ENCODE peak calls at places on chromosomes 1 and 21, in nine cellular contexts. O is endodermal cell; V is colonic mucosa; E is K562; M is OCI-LY7; Y is right lobe of liver; I is naive thymus-derived CD4-positive, alpha-beta T cell; C is PC-3; R is breast epithelium. N is an unnamed sample. For H3K4me1, the result is how much of the 10 kb centered on the place peaks cover.

GRCh38 chr1:47226121-47226977 is 5.7 kb downstream of the TAL1 start:
- DNase-seq in V (no peak), O (peak), I (no peak), R (no peak), Y (no peak), M (no peak), C (no peak), E (no peak), N (no peak)

GRCh38 chr1:67832737-67833594 is at the start of gene GNG12:
- DNase-seq in O (peak), V (peak), M (no peak), I (no peak), E (peak), R (peak), C (peak), Y (peak), N (peak)

GRCh38 chr1:53606197-53607095 is 132.5 kb downstream of the GLIS1 start:
- DNase-seq in V (no peak), C (no peak), R (no peak), Y (no peak), I (no peak), E (no peak), M (no peak), O (peak), N (no peak)

GRCh38 chr1:156814571-156815260 is 1.9 kb downstream of the SH2D2A start:
- DNase-seq in E (no peak), I (no peak), Y (no peak), R (no peak), M (no peak), V (no peak), C (peak), O (no peak), N (no peak)

GRCh38 chr1:99659755-99660210 is 13.9 kb downstream of the PALMD start:
- DNase-seq in C (peak), E (no peak), M (no peak), Y (no peak), I (no peak), O (no peak), R (peak), V (no peak), N (no peak)

GRCh38 chr1:159000627-159001026 is 9.1 kb upstream of the IFI16 start:
- DNase-seq in Y (peak), E (no peak), M (no peak), O (peak), R (peak), C (peak), V (peak), I (no peak), N (peak)

GRCh38 chr1:46284597-46285564 is 18.5 kb downstream of the LRRC41 start:
- DNase-seq in C (no peak), O (no peak), R (no peak), E (no peak), V (no peak), M (no peak), Y (no peak), I (no peak), N (no peak)

GRCh38 chr1:6419397-6419802 is 319 bp downstream of the HES2 start:
- DNase-seq in O (peak), V (no peak), C (no peak), Y (no peak), M (no peak), I (no peak), R (no peak), E (no peak), N (no peak)

GRCh38 chr1:6358757-6359567 is 34.6 kb downstream of the ACOT7 start:
- DNase-seq in O (no peak), I (peak), M (peak), C (no peak), R (no peak), V (peak), E (peak), Y (no peak), N (peak)

GRCh38 chr1:2446394-2446793 is 29.7 kb upstream of the PLCH2 start:
- DNase-seq in M (no peak), Y (no peak), V (no peak), O (no peak), C (no peak), I (no peak), E (no peak), R (no peak), N (no peak)

GRCh38 chr1:166164995-166165660 is 1.7 kb downstream of the FAM78B start:
- DNase-seq in C (no peak), R (no peak), I (no peak), M (peak), V (peak), O (peak), Y (peak), E (peak), N (peak)

GRCh38 chr1:225424562-225425210 is 3.2 kb downstream of the LBR start:
- DNase-seq in E (no peak), I (no peak), O (peak), V (no peak), Y (no peak), R (no peak), M (no peak), C (peak), N (peak)
- H3K27ac ChIP-seq in E (peak), I (peak), O (no peak), V (peak), Y (no peak), R (no peak), M (no peak), C (no peak), N (no peak)

GRCh38 chr1:9594471-9595155 is 5.9 kb downstream of the TMEM201 start:
- DNase-seq in O (no peak), Y (peak), E (no peak), M (no peak), C (no peak), I (no peak), R (no peak), V (no peak), N (no peak)
- H3K4me1 ChIP-seq in O (under half), Y (under half), E (under half), M (under half), C (under half), I (under half), R (under half), V (under half), N (under half)

DNA sequence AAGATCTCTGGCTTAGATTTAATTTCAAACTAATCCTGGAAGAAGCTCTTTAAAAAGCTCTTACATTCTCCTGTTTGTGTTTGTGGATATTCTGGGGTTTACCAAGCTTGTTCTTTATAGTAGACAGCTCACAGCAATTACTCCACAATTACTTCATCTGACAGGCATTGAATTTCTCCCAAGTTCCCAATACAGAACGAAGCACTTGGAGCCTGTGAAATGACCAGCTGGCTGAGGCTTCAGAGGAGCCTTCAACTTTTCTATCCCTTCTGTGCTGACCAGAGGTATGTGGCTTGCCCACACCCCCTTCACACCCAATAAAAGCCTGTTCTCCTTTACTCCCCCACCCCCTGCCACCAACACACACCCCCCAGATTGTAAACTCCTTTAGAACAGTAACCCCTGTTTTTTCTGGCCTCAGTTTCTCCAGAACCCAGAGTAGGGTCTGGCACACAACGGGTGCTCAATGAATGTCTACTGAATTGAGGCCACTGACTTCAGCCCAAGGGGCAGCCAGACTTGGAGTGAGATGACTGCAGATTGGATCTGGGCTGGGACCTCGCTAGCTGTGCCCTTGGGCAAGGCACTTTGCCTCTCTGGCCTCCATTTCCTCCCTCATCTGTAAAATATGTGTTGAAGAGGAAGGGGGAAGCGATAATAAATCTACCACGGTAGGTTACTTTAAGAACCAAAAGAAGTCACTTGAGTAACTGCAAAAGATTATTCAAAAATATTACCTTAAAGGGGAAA is 744 bp upstream of the GRHL3 start:
- DNase-seq in E (no peak), M (no peak), O (no peak), C (no peak), Y (no peak), R (no peak), I (no peak), V (no peak), N (peak)
- H3K27ac ChIP-seq in E (no peak), M (no peak), O (no peak), C (no peak), Y (no peak), R (peak), I (no peak), V (no peak), N (no peak)

GRCh38 chr1:151581946-151582345 is 29.9 kb upstream of the SNX27 start:
- DNase-seq in O (no peak), E (no peak), I (no peak), V (no peak), M (no peak), C (no peak), Y (no peak), R (no peak), N (no peak)
- H3K4me1 ChIP-seq in O (under half), E (under half), I (under half), V (under half), M (under half), C (under half), Y (under half), R (under half), N (under half)

DNA sequence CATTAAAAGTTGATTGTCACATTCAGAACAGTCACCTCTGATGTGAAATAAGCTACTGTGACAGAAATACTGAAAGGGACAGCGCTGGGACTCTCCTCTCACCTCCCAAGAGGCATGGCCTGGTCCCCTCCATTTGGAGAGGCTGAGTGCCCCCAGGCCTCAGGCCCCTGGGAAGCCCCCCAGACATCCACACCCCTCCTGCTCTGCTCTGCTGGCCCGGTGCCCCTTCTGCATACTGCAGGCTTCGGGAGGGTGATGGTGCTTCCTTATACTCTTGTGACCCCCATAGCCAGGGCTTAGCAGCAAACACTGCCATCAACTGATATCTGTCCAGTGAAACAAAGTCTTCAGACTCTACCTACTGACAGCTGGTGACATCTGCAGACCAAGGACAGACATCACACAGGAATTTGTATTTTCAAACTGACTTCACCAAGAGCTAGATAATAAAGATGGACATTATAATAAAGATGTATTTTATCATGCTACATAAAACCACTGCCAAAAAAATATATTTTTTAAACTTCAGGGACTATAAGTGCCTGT is 36.9 kb downstream of the C2CD2 start:
- DNase-seq in O (no peak), R (no peak), E (no peak), Y (no peak), V (no peak), C (no peak), M (peak), I (no peak), N (no peak)
- H3K27ac ChIP-seq in O (no peak), R (no peak), E (no peak), Y (no peak), V (no peak), C (no peak), M (no peak), I (no peak), N (no peak)

GRCh38 chr21:34076835-34077234 is 3.5 kb downstream of the MRPS6 start:
- DNase-seq in O (no peak), R (no peak), V (no peak), M (no peak), I (no peak), Y (no peak), E (no peak), C (no peak), N (no peak)

GRCh38 chr21:34075099-34075425 is 1.7 kb downstream of the MRPS6 start:
- DNase-seq in C (no peak), V (no peak), R (no peak), E (no peak), M (no peak), O (no peak), Y (no peak), I (no peak), N (no peak)

GRCh38 chr21:34074283-34075098 is 1.1 kb downstream of the MRPS6 start:
- DNase-seq in E (no peak), R (no peak), Y (no peak), V (peak), O (peak), C (peak), M (peak), I (peak), N (peak)

GRCh38 chr21:34073749-34074282 is 438 bp downstream of the MRPS6 start:
- DNase-seq in C (peak), V (peak), R (no peak), M (peak), Y (peak), E (peak), O (peak), I (no peak), N (no peak)

GRCh38 chr21:34075760-34076159 is 2.4 kb downstream of the MRPS6 start:
- DNase-seq in E (no peak), C (no peak), V (no peak), I (no peak), M (no peak), Y (no peak), O (no peak), R (no peak), N (no peak)
- H3K4me1 ChIP-seq in E (under half), C (half or more), V (under half), I (half or more), M (under half), Y (under half), O (under half), R (under half), N (under half)

DNA sequence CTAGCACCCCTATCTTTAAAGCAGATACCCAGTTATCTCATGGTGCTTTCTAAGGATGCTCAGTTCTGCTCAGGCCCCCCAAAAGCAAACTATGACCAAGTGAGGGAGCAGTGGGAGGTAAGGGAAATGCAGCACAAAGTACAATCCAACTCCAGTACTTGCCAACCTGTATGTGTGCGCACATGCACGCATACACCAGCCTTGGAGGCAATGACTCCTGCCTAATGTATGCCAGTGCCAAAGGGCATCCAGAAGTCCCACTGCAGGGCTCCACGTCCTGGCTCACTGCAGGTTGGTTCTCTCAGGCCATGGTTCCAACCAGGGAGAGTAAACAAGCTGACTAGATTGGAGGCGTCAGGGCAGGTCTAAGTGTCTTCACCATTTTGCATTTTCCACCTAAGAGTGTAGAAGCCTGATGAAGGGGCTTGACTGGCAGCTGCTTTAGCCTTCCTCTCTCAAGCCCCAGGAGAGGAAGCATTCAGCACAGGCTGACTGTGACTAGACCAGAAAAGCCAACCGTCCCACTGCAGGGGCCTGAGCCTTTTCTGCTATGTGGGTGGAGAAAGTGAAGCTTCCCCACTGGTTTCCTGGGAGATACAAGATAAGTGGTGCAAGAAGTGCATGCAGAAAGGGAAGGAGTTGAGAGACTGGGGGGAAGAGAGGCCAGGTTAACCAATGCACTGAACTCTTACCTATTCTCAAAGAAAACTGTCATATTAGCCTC is 7.7 kb downstream of the AMIGO1 start:
- DNase-seq in E (no peak), V (no peak), C (no peak), O (no peak), I (no peak), M (no peak), Y (no peak), R (no peak), N (no peak)
- H3K27ac ChIP-seq in E (no peak), V (no peak), C (no peak), O (no peak), I (peak), M (no peak), Y (no peak), R (no peak), N (no peak)

GRCh38 chr1:38330799-38331198 is 284.2 kb upstream of the POU3F1 start:
- DNase-seq in R (no peak), Y (no peak), I (no peak), M (no peak), C (no peak), V (no peak), O (no peak), E (no peak), N (no peak)

GRCh38 chr1:38327559-38327973 is 281.0 kb upstream of the POU3F1 start:
- DNase-seq in E (no peak), Y (no peak), O (no peak), C (no peak), M (no peak), R (no peak), I (no peak), V (no peak), N (no peak)

GRCh38 chr1:38326135-38326534 is 279.5 kb upstream of the POU3F1 start:
- DNase-seq in V (no peak), C (no peak), I (no peak), E (no peak), M (no peak), R (no peak), Y (no peak), O (no peak), N (no peak)

GRCh38 chr1:38329644-38330043 is 283.1 kb upstream of the POU3F1 start:
- DNase-seq in Y (no peak), I (no peak), C (no peak), R (no peak), M (no peak), O (no peak), V (no peak), E (no peak), N (no peak)

GRCh38 chr1:38328278-38329035 is 281.9 kb upstream of the POU3F1 start:
- DNase-seq in C (no peak), R (no peak), V (no peak), I (no peak), O (no peak), Y (no peak), E (no peak), M (no peak), N (no peak)
- H3K4me1 ChIP-seq in C (under half), R (under half), V (under half), I (under half), O (under half), Y (under half), E (under half), M (under half), N (under half)

GRCh38 chr1:109113787-109114568 is at the start of gene ELAPOR1:
- DNase-seq in E (no peak), I (peak), V (peak), Y (peak), M (no peak), C (peak), O (peak), R (peak), N (peak)
- H3K27ac ChIP-seq in E (no peak), I (peak), V (no peak), Y (no peak), M (no peak), C (no peak), O (no peak), R (peak), N (no peak)

GRCh38 chr1:201752333-201752732 is 76.6 kb upstream of the IPO9 start:
- DNase-seq in V (no peak), Y (no peak), I (no peak), M (no peak), R (no peak), C (no peak), O (no peak), E (no peak), N (no peak)

GRCh38 chr1:201750120-201750519 is 78.8 kb upstream of the IPO9 start:
- DNase-seq in M (no peak), O (no peak), C (no peak), V (no peak), E (no peak), I (no peak), Y (no peak), R (no peak), N (no peak)

GRCh38 chr1:201750934-201751333 is 78.0 kb upstream of the IPO9 start:
- DNase-seq in C (no peak), E (no peak), V (no peak), Y (no peak), M (no peak), I (no peak), R (no peak), O (no peak), N (peak)

GRCh38 chr1:201753492-201753891 is 75.5 kb upstream of the IPO9 start:
- DNase-seq in Y (no peak), M (no peak), R (no peak), I (no peak), C (no peak), O (no peak), V (no peak), E (no peak), N (no peak)

DNA sequence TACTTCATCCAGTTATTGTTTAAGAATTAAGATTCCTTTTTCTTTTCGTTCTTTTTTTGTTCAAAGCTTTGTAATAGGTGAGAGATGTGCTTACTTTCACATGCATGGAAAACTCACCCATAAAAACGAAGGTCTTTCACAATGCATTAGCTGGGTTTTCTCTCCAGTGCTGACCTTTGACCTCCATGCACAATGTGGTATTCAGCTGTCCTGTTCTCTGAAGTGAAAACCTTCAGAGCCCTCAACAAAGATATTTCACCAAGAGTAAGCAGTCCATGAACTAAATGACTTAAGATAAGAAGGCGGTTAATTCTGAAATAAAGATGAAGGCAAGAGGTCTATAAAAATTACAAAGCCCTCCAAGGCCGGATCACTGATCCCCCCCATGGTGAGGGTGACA is 77.1 kb upstream of the IPO9 start:
- DNase-seq in V (no peak), M (no peak), O (no peak), C (no peak), Y (no peak), I (no peak), R (no peak), E (no peak), N (peak)
- H3K4me1 ChIP-seq in V (under half), M (under half), O (under half), C (under half), Y (under half), I (under half), R (under half), E (under half), N (half or more)